ENCODE peak calls at places on chromosomes 3 and 15, in four cellular contexts. G is stomach, O is neuronal stem cell, D is esophagus squamous epithelium. C is an unnamed sample. For H3K36me3, the result is how much of the 10 kb centered on the place peaks cover.

GRCh38 chr3:127780536-127781400 is 41.5 kb downstream of the MGLL start:
- DNase-seq in G (no peak), O (no peak), D (no peak), C (no peak)

GRCh38 chr3:195708066-195708465 is 12.7 kb upstream of the MUC20 start:
- DNase-seq in G (no peak), O (no peak), D (no peak), C (peak)

GRCh38 chr3:133123636-133124035 is 85.4 kb downstream of the TMEM108 start:
- DNase-seq in G (no peak), O (no peak), D (no peak), C (no peak)

GRCh38 chr3:11498646-11499045 is 145.1 kb downstream of the VGLL4 start:
- DNase-seq in G (peak), O (no peak), D (no peak), C (no peak)

GRCh38 chr3:72123908-72124441 is 339.0 kb upstream of the PROK2 start:
- DNase-seq in G (peak), O (no peak), D (no peak), C (peak)

GRCh38 chr15:62847900-62848489 is 194.6 kb upstream of the TPM1 start:
- DNase-seq in G (peak), O (peak), D (no peak), C (peak)

GRCh38 chr3:58692484-58692883 is 25.9 kb upstream of the FAM3D start:
- DNase-seq in G (no peak), O (no peak), D (no peak), C (no peak)

GRCh38 chr15:73134196-73134595 is 81.9 kb downstream of the NEO1 start:
- DNase-seq in G (no peak), O (no peak), D (no peak), C (no peak)

GRCh38 chr15:94370197-94370987 is 139.0 kb downstream of the MCTP2 start:
- DNase-seq in G (no peak), O (no peak), D (no peak), C (no peak)

GRCh38 chr3:47337656-47338055 is 43.2 kb upstream of the PTPN23 start:
- DNase-seq in G (no peak), O (no peak), D (no peak), C (no peak)

GRCh38 chr3:48931944-48932580 is 13.4 kb downstream of the ARIH2 start:
- DNase-seq in G (no peak), O (no peak), D (no peak), C (no peak)
- H3K36me3 ChIP-seq in G (half or more), O (half or more), D (under half), C (under half)

DNA sequence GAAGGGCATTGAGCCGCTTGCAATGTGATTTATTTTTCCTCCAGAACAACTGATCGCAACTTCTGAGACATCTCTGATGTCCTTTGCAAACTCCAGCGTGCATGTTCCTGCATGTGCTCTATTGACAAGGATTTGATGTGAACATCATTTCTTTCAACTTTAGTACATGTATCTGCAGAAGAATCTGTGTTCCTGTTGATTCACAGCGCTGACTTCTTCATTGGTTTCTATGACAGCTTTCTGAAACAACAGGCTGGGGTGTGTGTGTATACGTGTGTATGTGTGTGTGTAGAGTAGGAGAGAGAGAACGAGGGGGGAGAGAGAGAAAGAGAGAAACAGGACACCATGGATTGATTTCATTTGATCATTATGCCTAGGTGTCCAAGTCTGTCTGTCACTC is 56.7 kb upstream of the CMTM8 start:
- DNase-seq in G (no peak), O (no peak), D (no peak), C (no peak)
- H3K27ac ChIP-seq in G (no peak), O (no peak), D (no peak), C (no peak)

DNA sequence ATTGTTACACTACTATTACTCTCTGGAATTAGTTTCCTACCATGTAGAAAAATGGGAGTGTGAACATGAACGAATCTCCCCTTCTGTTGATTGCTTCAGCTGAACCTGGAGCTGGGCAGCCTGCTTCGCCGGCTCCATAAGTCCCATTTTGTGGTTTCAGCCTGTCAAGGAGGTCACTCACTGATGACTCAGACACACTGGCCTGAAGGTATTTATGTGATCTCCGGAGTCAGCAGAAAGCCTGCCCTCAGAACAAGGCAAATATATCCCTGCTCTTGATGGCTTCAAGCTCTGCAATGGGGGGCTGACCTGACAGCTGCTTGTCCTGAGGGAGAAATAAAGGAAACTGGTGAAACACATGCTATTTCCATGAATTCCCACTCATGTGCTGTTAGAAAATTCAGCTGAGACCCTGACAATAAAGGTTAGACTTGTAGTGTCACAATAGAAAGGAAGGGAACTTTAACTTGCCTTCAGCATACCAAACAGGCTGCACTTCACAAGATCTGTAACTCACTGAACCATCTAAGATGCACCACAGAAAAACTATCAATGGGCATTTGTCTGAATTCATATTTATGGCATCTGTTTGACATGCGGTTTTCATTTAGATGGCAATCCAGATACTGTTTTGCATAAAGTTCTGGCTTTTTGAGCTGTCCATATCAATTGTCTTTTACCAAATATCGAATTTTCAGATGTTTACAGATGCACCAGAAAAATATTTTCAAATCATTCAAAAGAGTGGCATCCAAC is 282.0 kb upstream of the VEPH1 start:
- DNase-seq in G (no peak), O (no peak), D (no peak), C (no peak)
- H3K4me3 ChIP-seq in G (no peak), O (no peak), D (no peak), C (no peak)

DNA sequence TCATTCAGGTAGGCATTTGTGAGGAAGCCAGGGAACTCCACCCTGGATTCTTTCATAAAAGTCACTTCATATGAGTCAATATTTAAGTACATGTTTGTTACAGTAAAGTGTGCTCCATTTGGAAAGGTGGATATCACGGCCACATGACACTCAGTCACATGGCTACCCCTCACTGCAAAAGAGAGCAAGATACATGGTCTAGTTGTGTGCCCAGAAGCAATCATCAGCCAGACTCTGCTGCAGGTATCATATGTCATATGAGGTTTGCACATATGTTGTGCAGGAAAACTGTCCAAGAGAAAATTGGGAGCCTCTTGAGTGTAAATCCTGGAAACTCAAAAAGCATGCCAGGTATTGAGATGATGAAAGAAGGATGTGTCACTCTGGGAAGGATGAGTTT is 55.0 kb upstream of the NMNAT3 start:
- DNase-seq in G (no peak), O (no peak), D (no peak), C (no peak)
- H3K36me3 ChIP-seq in G (under half), O (under half), D (under half), C (under half)

GRCh38 chr15:96332854-96333193 is 2.3 kb downstream of the NR2F2 start:
- DNase-seq in G (no peak), O (no peak), D (no peak), C (no peak)
- H3K27ac ChIP-seq in G (peak), O (peak), D (peak), C (peak)

DNA sequence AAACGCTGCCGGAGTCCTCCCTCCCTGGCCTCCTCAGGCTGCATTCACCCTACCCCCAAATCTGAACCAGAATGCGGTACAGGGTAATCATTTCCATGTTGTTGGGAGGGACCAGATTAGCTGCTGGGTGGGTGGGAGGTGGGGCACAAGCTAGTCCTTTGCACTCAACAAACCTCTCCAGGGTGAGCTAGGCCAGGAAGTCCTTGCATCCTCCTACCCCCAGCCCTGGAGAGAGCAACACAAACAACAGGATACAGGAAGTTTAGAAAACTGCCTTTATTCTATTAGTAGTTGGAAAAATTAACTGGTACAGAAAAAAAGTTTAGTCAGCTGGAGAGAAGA is 702 bp upstream of the GPX1 start:
- DNase-seq in G (no peak), O (no peak), D (no peak), C (no peak)
- H3K4me3 ChIP-seq in G (peak), O (peak), D (peak), C (no peak)

GRCh38 chr3:184328516-184328915 is 8.9 kb upstream of the FAM131A start:
- DNase-seq in G (no peak), O (no peak), D (no peak), C (no peak)
- H3K36me3 ChIP-seq in G (half or more), O (half or more), D (half or more), C (under half)

C was measured in aorta.